ENCODE peak calls at places on chromosome 4, in four cellular contexts. B is IMR-90, H is cardiac muscle cell, S is ovary. Z is an unnamed sample. For H3K4me1, the result is how much of the 10 kb centered on the place peaks cover.

GRCh38 chr4:176534566-176534965 is 214.8 kb downstream of the SPCS3 start:
- DNase-seq in B (peak), H (peak), S (no peak), Z (no peak)

GRCh38 chr4:176150283-176150682 is 45.1 kb downstream of the SPATA4 start:
- DNase-seq in B (peak), H (peak), S (no peak), Z (no peak)

GRCh38 chr4:183571350-183572076 is 66.7 kb downstream of the ING2 start:
- DNase-seq in B (peak), H (peak), S (peak), Z (no peak)

GRCh38 chr4:75598390-75598789 is 31.9 kb downstream of the CDKL2 start:
- DNase-seq in B (peak), H (peak), S (no peak), Z (no peak)

GRCh38 chr4:72394264-72394663 is 174.8 kb downstream of the ADAMTS3 start:
- DNase-seq in B (peak), H (peak), S (no peak), Z (no peak)

GRCh38 chr4:4961936-4962335 is 57.3 kb downstream of the CYTL1 start:
- DNase-seq in B (no peak), H (no peak), S (no peak), Z (no peak)

GRCh38 chr4:121939690-121940089 is 12.2 kb downstream of the TRPC3 start:
- DNase-seq in B (peak), H (no peak), S (no peak), Z (no peak)

GRCh38 chr4:26083987-26084386 is 170.0 kb downstream of the SMIM20 start:
- DNase-seq in B (peak), H (peak), S (no peak), Z (no peak)

GRCh38 chr4:73904491-73904890 is 35.3 kb downstream of the CXCL1 start:
- DNase-seq in B (no peak), H (peak), S (no peak), Z (no peak)

GRCh38 chr4:48910511-48910910 is 3.9 kb upstream of the OCIAD2 start:
- DNase-seq in B (no peak), H (no peak), S (no peak), Z (no peak)

GRCh38 chr4:158155656-158156356 is 17.0 kb downstream of the GASK1B start:
- DNase-seq in B (no peak), H (no peak), S (no peak), Z (no peak)

GRCh38 chr4:140251566-140251965 is 97.6 kb upstream of the MAML3 start:
- DNase-seq in B (no peak), H (no peak), S (no peak), Z (no peak)

GRCh38 chr4:123081971-123082370 is 159.6 kb upstream of the NUDT6 start:
- DNase-seq in B (no peak), H (no peak), S (no peak), Z (no peak)

GRCh38 chr4:146520894-146521542 is 722 bp downstream of the SLC10A7 start:
- DNase-seq in B (peak), H (peak), S (no peak), Z (no peak)

GRCh38 chr4:10123227-10124101 is 6.9 kb upstream of the WDR1 start:
- DNase-seq in B (peak), H (peak), S (no peak), Z (no peak)

GRCh38 chr4:168815373-168816345 is 194.4 kb downstream of the CBR4 start:
- DNase-seq in B (peak), H (peak), S (no peak), Z (no peak)

GRCh38 chr4:40388248-40388647 is 53.1 kb downstream of the CHRNA9 start:
- DNase-seq in B (no peak), H (peak), S (no peak), Z (no peak)

GRCh38 chr4:33850503-33850902 is 2393.8 kb downstream of the ARAP2 start:
- DNase-seq in B (no peak), H (no peak), S (no peak), Z (no peak)

GRCh38 chr4:145736241-145736831 is 56.4 kb downstream of the C4orf51 start:
- DNase-seq in B (no peak), H (peak), S (no peak), Z (peak)

GRCh38 chr4:156472624-156473023 is 499.0 kb downstream of the PDGFC start:
- DNase-seq in B (no peak), H (no peak), S (no peak), Z (no peak)

GRCh38 chr4:106717094-106717493 is 319.0 kb downstream of the DKK2 start:
- DNase-seq in B (no peak), H (no peak), S (no peak), Z (no peak)

GRCh38 chr4:13626492-13627184 is 887 bp downstream of the BOD1L1 start:
- DNase-seq in B (no peak), H (no peak), S (no peak), Z (no peak)

GRCh38 chr4:11730545-11730944 is 301.9 kb upstream of the HS3ST1 start:
- DNase-seq in B (no peak), H (no peak), S (no peak), Z (no peak)

GRCh38 chr4:161577604-161578301 is 586.0 kb downstream of the FSTL5 start:
- DNase-seq in B (peak), H (peak), S (no peak), Z (no peak)

GRCh38 chr4:156829194-156829593 is 142.4 kb downstream of the PDGFC start:
- DNase-seq in B (peak), H (peak), S (peak), Z (no peak)

GRCh38 chr4:177554966-177555574 is 112.8 kb upstream of the AGA start:
- DNase-seq in B (peak), H (peak), S (no peak), Z (no peak)

GRCh38 chr4:41029098-41029497 is 185.2 kb downstream of the APBB2 start:
- DNase-seq in B (no peak), H (no peak), S (no peak), Z (no peak)

GRCh38 chr4:8643441-8643840 is 50.9 kb downstream of the CPZ start:
- DNase-seq in B (no peak), H (no peak), S (no peak), Z (no peak)

GRCh38 chr4:23884261-23884660 is 5.6 kb downstream of the PPARGC1A start:
- DNase-seq in B (no peak), H (peak), S (no peak), Z (no peak)

GRCh38 chr4:78061939-78062603 is 4.9 kb downstream of the FRAS1 start:
- DNase-seq in B (no peak), H (no peak), S (no peak), Z (no peak)

GRCh38 chr4:102589743-102590142 is 88.6 kb downstream of the NFKB1 start:
- DNase-seq in B (no peak), H (no peak), S (no peak), Z (no peak)

GRCh38 chr4:129344058-129344457 is 248.1 kb downstream of the C4orf33 start:
- DNase-seq in B (peak), H (peak), S (no peak), Z (no peak)
- H3K4me3 ChIP-seq in B (no peak), H (no peak), S (no peak), Z (no peak)

GRCh38 chr4:2480649-2481048 is 11.7 kb downstream of the RNF4 start:
- DNase-seq in B (no peak), H (no peak), S (no peak), Z (no peak)

GRCh38 chr4:2482192-2482591 is 13.3 kb downstream of the RNF4 start:
- DNase-seq in B (no peak), H (no peak), S (no peak), Z (no peak)

GRCh38 chr4:2483237-2483636 is 14.3 kb downstream of the RNF4 start:
- DNase-seq in B (no peak), H (no peak), S (no peak), Z (no peak)

GRCh38 chr4:2484169-2484568 is 15.3 kb downstream of the RNF4 start:
- DNase-seq in B (no peak), H (no peak), S (no peak), Z (no peak)

GRCh38 chr4:2482693-2483092 is 13.8 kb downstream of the RNF4 start:
- DNase-seq in B (peak), H (peak), S (peak), Z (no peak)
- H3K4me1 ChIP-seq in B (under half), H (under half), S (under half), Z (under half)

GRCh38 chr4:118745357-118745756 is 60.2 kb downstream of the METTL14 start:
- DNase-seq in B (no peak), H (peak), S (no peak), Z (no peak)
- H3K27ac ChIP-seq in B (no peak), H (peak), S (no peak), Z (peak)

DNA sequence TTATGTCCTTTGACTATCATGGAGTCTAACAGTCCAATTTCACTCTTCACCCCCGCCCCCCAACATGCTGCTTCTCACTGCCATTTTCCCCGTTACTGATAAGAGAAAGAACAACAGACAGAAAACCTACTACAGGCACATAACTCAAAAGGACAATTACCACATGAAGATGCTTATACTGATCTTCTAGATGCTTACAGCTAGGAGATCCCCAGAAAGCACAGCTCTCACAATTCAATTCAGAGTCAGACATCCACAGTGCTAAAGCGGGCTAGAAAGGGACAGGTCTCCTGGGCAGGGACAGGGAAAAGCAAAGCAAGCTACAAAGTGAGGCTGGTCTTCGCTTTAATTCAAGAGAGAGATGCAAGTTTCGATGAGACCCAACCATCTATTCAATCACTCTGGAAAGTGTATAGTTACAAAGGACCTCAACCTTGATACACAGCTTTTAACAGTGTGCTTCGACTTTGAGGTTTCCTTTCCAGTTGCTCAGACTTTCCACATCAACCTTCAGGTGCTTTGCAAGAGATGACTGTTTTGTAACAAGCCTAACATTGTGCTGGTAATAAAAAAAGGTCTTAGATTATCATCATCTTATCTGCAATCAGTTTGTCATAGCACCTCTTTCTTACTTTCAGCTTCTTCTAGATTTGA is 60.9 kb downstream of the LEF1 start:
- DNase-seq in B (no peak), H (no peak), S (no peak), Z (no peak)
- H3K4me3 ChIP-seq in B (no peak), H (no peak), S (no peak), Z (no peak)

DNA sequence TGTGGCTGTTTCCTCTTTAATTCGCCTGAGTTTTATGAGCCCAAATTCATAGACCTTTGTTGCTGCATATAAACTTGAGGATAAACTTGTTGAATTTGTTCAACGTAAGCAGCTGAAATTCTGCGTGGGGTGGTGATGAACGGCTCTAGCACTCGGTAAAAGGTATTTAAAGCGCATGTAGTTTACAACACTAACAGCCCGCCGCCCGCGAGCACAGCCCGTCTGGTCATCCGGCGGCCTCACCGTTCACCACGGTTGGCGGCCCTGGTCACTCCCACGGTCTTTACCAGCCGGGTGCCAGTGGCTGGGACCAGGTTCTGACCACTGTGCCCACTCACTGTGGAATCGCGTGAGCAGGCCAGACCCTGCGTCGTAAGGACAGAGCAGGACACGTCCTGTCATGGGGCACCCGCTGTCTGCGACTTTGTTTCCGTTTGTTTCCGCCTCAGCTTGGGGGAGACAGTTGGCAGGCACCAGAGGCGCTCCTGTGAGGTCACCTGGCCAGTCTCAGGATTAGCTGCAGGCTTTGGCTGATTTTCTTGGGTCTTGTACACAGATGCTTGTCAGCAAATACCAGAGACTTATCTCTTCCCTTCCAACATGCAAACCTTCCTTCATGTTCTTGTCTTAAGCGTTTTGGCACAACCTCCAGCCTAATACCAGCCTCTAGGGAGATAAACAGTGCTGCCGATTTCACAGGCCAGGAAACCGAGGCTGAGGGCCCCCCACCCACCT is 36.8 kb upstream of the SPON2 start:
- DNase-seq in B (peak), H (peak), S (no peak), Z (no peak)
- H3K4me1 ChIP-seq in B (under half), H (under half), S (under half), Z (under half)